ENCODE peak calls at places on chromosomes 13 and 19, in seven cellular contexts. P, K, O, J, I, Y and S are unnamed samples.

GRCh38 chr13:110989331-110989730 is 74.5 kb upstream of the ANKRD10 start:
- DNase-seq in K (no peak), I (no peak), O (no peak), Y (no peak), J (peak), P (peak), S (no peak)

GRCh38 chr13:99231726-99232125 is 26.5 kb downstream of the GPR18 start:
- DNase-seq in K (no peak), P (no peak), J (no peak), O (no peak), I (no peak), Y (no peak), S (no peak)

GRCh38 chr13:49421391-49421790 is 22.5 kb downstream of the CAB39L start:
- DNase-seq in P (no peak), I (no peak), J (no peak), O (no peak), Y (peak), K (no peak), S (no peak)

GRCh38 chr19:6252066-6252465 is 27.7 kb downstream of the MLLT1 start:
- DNase-seq in P (no peak), O (no peak), I (no peak), K (no peak), J (no peak), Y (no peak), S (no peak)

GRCh38 chr19:42850981-42851717 is 28.4 kb downstream of the PSG1 start:
- DNase-seq in O (no peak), P (peak), I (no peak), K (no peak), J (peak), Y (no peak), S (no peak)

GRCh38 chr13:28558567-28558966 is 63.6 kb upstream of the FLT1 start:
- DNase-seq in I (no peak), Y (no peak), P (peak), K (no peak), J (no peak), O (no peak), S (no peak)

GRCh38 chr13:96958286-96958891 is 35.9 kb downstream of the OXGR1 start:
- DNase-seq in I (peak), O (no peak), K (peak), J (peak), Y (peak), P (peak), S (no peak)

GRCh38 chr13:50914848-50915247 is 5.3 kb downstream of the RNASEH2B start:
- DNase-seq in J (peak), I (no peak), Y (no peak), O (no peak), K (no peak), P (peak), S (no peak)

GRCh38 chr19:42219812-42220750 is at the start of gene ZNF526:
- DNase-seq in I (peak), Y (peak), O (peak), J (peak), K (peak), P (peak), S (peak)

GRCh38 chr19:14555918-14556661 is 15.8 kb downstream of the NDUFB7 start:
- DNase-seq in I (no peak), K (no peak), O (no peak), P (peak), J (peak), Y (no peak), S (no peak)

GRCh38 chr13:88887045-88887662 is 1216.0 kb downstream of the SLITRK5 start:
- DNase-seq in O (no peak), Y (peak), I (no peak), P (no peak), K (no peak), J (no peak), S (no peak)

GRCh38 chr19:49592486-49593232 is 1.7 kb downstream of the PRR12 start:
- DNase-seq in Y (peak), I (peak), O (no peak), K (no peak), J (no peak), P (no peak), S (no peak)